ENCODE peak calls at places on chromosomes 3 and 15, in ten cellular contexts. One of them, this sample, is unnamed.

GRCh38 chr3:106114848-106115247 is 246.0 kb upstream of the CBLB start:
- DNase-seq in BJ: no peak
- DNase-seq in heart left ventricle: no peak
- DNase-seq in PC-3: peak
- DNase-seq in NT2/D1: no peak
- DNase-seq in dorsolateral prefrontal cortex: no peak
- DNase-seq in foreskin fibroblast: no peak
- DNase-seq in astrocyte of the spinal cord: peak
- DNase-seq in esophagus squamous epithelium: no peak
- DNase-seq in tibial nerve: no peak
- DNase-seq in this sample: no peak

GRCh38 chr3:43894176-43895049 is 203.7 kb downstream of the ABHD5 start:
- DNase-seq in BJ: no peak
- DNase-seq in heart left ventricle: peak
- DNase-seq in PC-3: no peak
- DNase-seq in NT2/D1: no peak
- DNase-seq in dorsolateral prefrontal cortex: peak
- DNase-seq in foreskin fibroblast: peak
- DNase-seq in astrocyte of the spinal cord: peak
- DNase-seq in esophagus squamous epithelium: no peak
- DNase-seq in tibial nerve: peak
- DNase-seq in this sample: peak

GRCh38 chr3:129016366-129016724 is 15.2 kb downstream of the EFCC1 start:
- DNase-seq in BJ: no peak
- DNase-seq in heart left ventricle: peak
- DNase-seq in PC-3: peak
- DNase-seq in NT2/D1: no peak
- DNase-seq in dorsolateral prefrontal cortex: no peak
- DNase-seq in foreskin fibroblast: no peak
- DNase-seq in astrocyte of the spinal cord: no peak
- DNase-seq in esophagus squamous epithelium: no peak
- DNase-seq in tibial nerve: no peak
- DNase-seq in this sample: no peak

GRCh38 chr3:177357352-177358084 is 160.2 kb upstream of the TBL1XR1 start:
- DNase-seq in BJ: peak
- DNase-seq in heart left ventricle: peak
- DNase-seq in PC-3: peak
- DNase-seq in NT2/D1: no peak
- DNase-seq in dorsolateral prefrontal cortex: peak
- DNase-seq in foreskin fibroblast: peak
- DNase-seq in astrocyte of the spinal cord: peak
- DNase-seq in esophagus squamous epithelium: no peak
- DNase-seq in tibial nerve: no peak
- DNase-seq in this sample: no peak

GRCh38 chr15:29986946-29987345 is 95.8 kb upstream of the GOLGA8J start:
- DNase-seq in BJ: no peak
- DNase-seq in heart left ventricle: no peak
- DNase-seq in PC-3: no peak
- DNase-seq in NT2/D1: no peak
- DNase-seq in dorsolateral prefrontal cortex: no peak
- DNase-seq in foreskin fibroblast: peak
- DNase-seq in astrocyte of the spinal cord: no peak
- DNase-seq in esophagus squamous epithelium: no peak
- DNase-seq in tibial nerve: no peak
- DNase-seq in this sample: no peak

GRCh38 chr3:157384526-157384925 is 52.1 kb upstream of the PTX3 start:
- DNase-seq in BJ: no peak
- DNase-seq in heart left ventricle: no peak
- DNase-seq in PC-3: no peak
- DNase-seq in NT2/D1: no peak
- DNase-seq in dorsolateral prefrontal cortex: no peak
- DNase-seq in foreskin fibroblast: no peak
- DNase-seq in astrocyte of the spinal cord: no peak
- DNase-seq in esophagus squamous epithelium: no peak
- DNase-seq in tibial nerve: no peak
- DNase-seq in this sample: no peak

GRCh38 chr3:189841474-189842205 is 210.5 kb downstream of the TP63 start:
- DNase-seq in BJ: no peak
- DNase-seq in heart left ventricle: no peak
- DNase-seq in PC-3: peak
- DNase-seq in NT2/D1: no peak
- DNase-seq in dorsolateral prefrontal cortex: no peak
- DNase-seq in foreskin fibroblast: peak
- DNase-seq in astrocyte of the spinal cord: peak
- DNase-seq in esophagus squamous epithelium: no peak
- DNase-seq in tibial nerve: no peak
- DNase-seq in this sample: peak

GRCh38 chr15:39232512-39232911 is 348.4 kb upstream of the THBS1 start:
- DNase-seq in BJ: peak
- DNase-seq in heart left ventricle: no peak
- DNase-seq in PC-3: peak
- DNase-seq in NT2/D1: no peak
- DNase-seq in dorsolateral prefrontal cortex: no peak
- DNase-seq in foreskin fibroblast: peak
- DNase-seq in astrocyte of the spinal cord: peak
- DNase-seq in esophagus squamous epithelium: no peak
- DNase-seq in tibial nerve: no peak
- DNase-seq in this sample: peak

GRCh38 chr3:44571024-44571423 is 13.7 kb upstream of the ZNF660 start:
- DNase-seq in BJ: no peak
- DNase-seq in heart left ventricle: no peak
- DNase-seq in PC-3: no peak
- DNase-seq in NT2/D1: no peak
- DNase-seq in dorsolateral prefrontal cortex: no peak
- DNase-seq in foreskin fibroblast: no peak
- DNase-seq in astrocyte of the spinal cord: no peak
- DNase-seq in esophagus squamous epithelium: no peak
- DNase-seq in tibial nerve: no peak
- DNase-seq in this sample: no peak

GRCh38 chr3:130473416-130473815 is 43.6 kb upstream of the COL6A6 start:
- DNase-seq in BJ: no peak
- DNase-seq in heart left ventricle: no peak
- DNase-seq in PC-3: peak
- DNase-seq in NT2/D1: no peak
- DNase-seq in dorsolateral prefrontal cortex: no peak
- DNase-seq in foreskin fibroblast: peak
- DNase-seq in astrocyte of the spinal cord: no peak
- DNase-seq in esophagus squamous epithelium: no peak
- DNase-seq in tibial nerve: no peak
- DNase-seq in this sample: no peak

GRCh38 chr3:53581671-53582070 is 87.3 kb downstream of the CACNA1D start:
- DNase-seq in BJ: no peak
- DNase-seq in heart left ventricle: no peak
- DNase-seq in PC-3: no peak
- DNase-seq in NT2/D1: no peak
- DNase-seq in dorsolateral prefrontal cortex: no peak
- DNase-seq in foreskin fibroblast: no peak
- DNase-seq in astrocyte of the spinal cord: peak
- DNase-seq in esophagus squamous epithelium: no peak
- DNase-seq in tibial nerve: no peak
- DNase-seq in this sample: no peak

GRCh38 chr15:62736756-62737155 is 305.8 kb upstream of the TPM1 start:
- DNase-seq in BJ: no peak
- DNase-seq in heart left ventricle: no peak
- DNase-seq in PC-3: no peak
- DNase-seq in NT2/D1: no peak
- DNase-seq in dorsolateral prefrontal cortex: no peak
- DNase-seq in foreskin fibroblast: no peak
- DNase-seq in astrocyte of the spinal cord: no peak
- DNase-seq in esophagus squamous epithelium: no peak
- DNase-seq in tibial nerve: no peak
- DNase-seq in this sample: no peak

GRCh38 chr3:69806735-69807438 is 67.6 kb downstream of the MITF start:
- DNase-seq in BJ: peak
- DNase-seq in heart left ventricle: no peak
- DNase-seq in PC-3: peak
- DNase-seq in NT2/D1: no peak
- DNase-seq in dorsolateral prefrontal cortex: no peak
- DNase-seq in foreskin fibroblast: peak
- DNase-seq in astrocyte of the spinal cord: peak
- DNase-seq in esophagus squamous epithelium: no peak
- DNase-seq in tibial nerve: no peak
- DNase-seq in this sample: no peak

GRCh38 chr3:49908378-49909199 is 4.9 kb upstream of the MST1R start:
- DNase-seq in BJ: no peak
- DNase-seq in heart left ventricle: no peak
- DNase-seq in PC-3: no peak
- DNase-seq in NT2/D1: no peak
- DNase-seq in dorsolateral prefrontal cortex: no peak
- DNase-seq in foreskin fibroblast: no peak
- DNase-seq in astrocyte of the spinal cord: no peak
- DNase-seq in esophagus squamous epithelium: no peak
- DNase-seq in tibial nerve: no peak
- DNase-seq in this sample: no peak

GRCh38 chr3:49902511-49903345 is 945 bp downstream of the MST1R start:
- DNase-seq in BJ: no peak
- DNase-seq in heart left ventricle: no peak
- DNase-seq in PC-3: no peak
- DNase-seq in NT2/D1: no peak
- DNase-seq in dorsolateral prefrontal cortex: no peak
- DNase-seq in foreskin fibroblast: no peak
- DNase-seq in astrocyte of the spinal cord: no peak
- DNase-seq in esophagus squamous epithelium: no peak
- DNase-seq in tibial nerve: no peak
- DNase-seq in this sample: no peak

GRCh38 chr3:49903451-49904424 is at the start of gene MST1R:
- DNase-seq in BJ: no peak
- DNase-seq in heart left ventricle: peak
- DNase-seq in PC-3: peak
- DNase-seq in NT2/D1: peak
- DNase-seq in dorsolateral prefrontal cortex: no peak
- DNase-seq in foreskin fibroblast: peak
- DNase-seq in astrocyte of the spinal cord: no peak
- DNase-seq in esophagus squamous epithelium: peak
- DNase-seq in tibial nerve: peak
- DNase-seq in this sample: no peak

GRCh38 chr3:49910409-49911123 is 6.9 kb upstream of the MST1R start:
- DNase-seq in BJ: no peak
- DNase-seq in heart left ventricle: no peak
- DNase-seq in PC-3: no peak
- DNase-seq in NT2/D1: peak
- DNase-seq in dorsolateral prefrontal cortex: peak
- DNase-seq in foreskin fibroblast: no peak
- DNase-seq in astrocyte of the spinal cord: no peak
- DNase-seq in esophagus squamous epithelium: no peak
- DNase-seq in tibial nerve: no peak
- DNase-seq in this sample: no peak

GRCh38 chr3:49906004-49906860 is 2.6 kb upstream of the MST1R start:
- DNase-seq in BJ: no peak
- DNase-seq in heart left ventricle: no peak
- DNase-seq in PC-3: peak
- DNase-seq in NT2/D1: no peak
- DNase-seq in dorsolateral prefrontal cortex: peak
- DNase-seq in foreskin fibroblast: peak
- DNase-seq in astrocyte of the spinal cord: peak
- DNase-seq in esophagus squamous epithelium: no peak
- DNase-seq in tibial nerve: peak
- DNase-seq in this sample: no peak
- H3K4me3 ChIP-seq in BJ: peak
- H3K4me3 ChIP-seq in heart left ventricle: peak
- H3K4me3 ChIP-seq in PC-3: peak
- H3K4me3 ChIP-seq in NT2/D1: no peak
- H3K4me3 ChIP-seq in dorsolateral prefrontal cortex: no peak
- H3K4me3 ChIP-seq in foreskin fibroblast: peak
- H3K4me3 ChIP-seq in astrocyte of the spinal cord: peak
- H3K4me3 ChIP-seq in esophagus squamous epithelium: peak
- H3K4me3 ChIP-seq in tibial nerve: no peak
- H3K4me3 ChIP-seq in this sample: peak

GRCh38 chr3:147410126-147410517 is 957 bp downstream of the ZIC1 start:
- DNase-seq in BJ: no peak
- DNase-seq in heart left ventricle: no peak
- DNase-seq in PC-3: no peak
- DNase-seq in NT2/D1: no peak
- DNase-seq in dorsolateral prefrontal cortex: no peak
- DNase-seq in foreskin fibroblast: no peak
- DNase-seq in astrocyte of the spinal cord: peak
- DNase-seq in esophagus squamous epithelium: no peak
- DNase-seq in tibial nerve: no peak
- DNase-seq in this sample: no peak

GRCh38 chr3:147411777-147412176 is 2.6 kb downstream of the ZIC1 start:
- DNase-seq in BJ: no peak
- DNase-seq in heart left ventricle: no peak
- DNase-seq in PC-3: no peak
- DNase-seq in NT2/D1: no peak
- DNase-seq in dorsolateral prefrontal cortex: no peak
- DNase-seq in foreskin fibroblast: no peak
- DNase-seq in astrocyte of the spinal cord: peak
- DNase-seq in esophagus squamous epithelium: no peak
- DNase-seq in tibial nerve: no peak
- DNase-seq in this sample: no peak

GRCh38 chr3:147409143-147410121 is at the start of gene ZIC1:
- DNase-seq in BJ: peak
- DNase-seq in heart left ventricle: no peak
- DNase-seq in PC-3: no peak
- DNase-seq in NT2/D1: no peak
- DNase-seq in dorsolateral prefrontal cortex: peak
- DNase-seq in foreskin fibroblast: peak
- DNase-seq in astrocyte of the spinal cord: peak
- DNase-seq in esophagus squamous epithelium: no peak
- DNase-seq in tibial nerve: no peak
- DNase-seq in this sample: no peak

GRCh38 chr3:147411235-147411607 is 2.1 kb downstream of the ZIC1 start:
- DNase-seq in BJ: no peak
- DNase-seq in heart left ventricle: no peak
- DNase-seq in PC-3: no peak
- DNase-seq in NT2/D1: no peak
- DNase-seq in dorsolateral prefrontal cortex: no peak
- DNase-seq in foreskin fibroblast: peak
- DNase-seq in astrocyte of the spinal cord: peak
- DNase-seq in esophagus squamous epithelium: no peak
- DNase-seq in tibial nerve: no peak
- DNase-seq in this sample: no peak

GRCh38 chr3:147410518-147411234 is 1.5 kb downstream of the ZIC1 start:
- DNase-seq in BJ: peak
- DNase-seq in heart left ventricle: no peak
- DNase-seq in PC-3: no peak
- DNase-seq in NT2/D1: no peak
- DNase-seq in dorsolateral prefrontal cortex: no peak
- DNase-seq in foreskin fibroblast: peak
- DNase-seq in astrocyte of the spinal cord: peak
- DNase-seq in esophagus squamous epithelium: no peak
- DNase-seq in tibial nerve: no peak
- DNase-seq in this sample: peak
- H3K4me3 ChIP-seq in BJ: peak
- H3K4me3 ChIP-seq in heart left ventricle: peak
- H3K4me3 ChIP-seq in PC-3: no peak
- H3K4me3 ChIP-seq in NT2/D1: peak
- H3K4me3 ChIP-seq in dorsolateral prefrontal cortex: peak
- H3K4me3 ChIP-seq in foreskin fibroblast: peak
- H3K4me3 ChIP-seq in astrocyte of the spinal cord: peak
- H3K4me3 ChIP-seq in esophagus squamous epithelium: peak
- H3K4me3 ChIP-seq in tibial nerve: peak
- H3K4me3 ChIP-seq in this sample: peak

GRCh38 chr3:187977659-187978058 is 176.3 kb upstream of the LPP start:
- DNase-seq in BJ: no peak
- DNase-seq in heart left ventricle: no peak
- DNase-seq in PC-3: no peak
- DNase-seq in NT2/D1: no peak
- DNase-seq in dorsolateral prefrontal cortex: no peak
- DNase-seq in foreskin fibroblast: no peak
- DNase-seq in astrocyte of the spinal cord: no peak
- DNase-seq in esophagus squamous epithelium: no peak
- DNase-seq in tibial nerve: no peak
- DNase-seq in this sample: no peak
- H3K4me3 ChIP-seq in BJ: no peak
- H3K4me3 ChIP-seq in heart left ventricle: no peak
- H3K4me3 ChIP-seq in PC-3: no peak
- H3K4me3 ChIP-seq in NT2/D1: no peak
- H3K4me3 ChIP-seq in dorsolateral prefrontal cortex: no peak
- H3K4me3 ChIP-seq in foreskin fibroblast: no peak
- H3K4me3 ChIP-seq in astrocyte of the spinal cord: no peak
- H3K4me3 ChIP-seq in esophagus squamous epithelium: no peak
- H3K4me3 ChIP-seq in tibial nerve: no peak
- H3K4me3 ChIP-seq in this sample: no peak

GRCh38 chr3:45943207-45943846 is at the start of gene CXCR6:
- DNase-seq in BJ: no peak
- DNase-seq in heart left ventricle: no peak
- DNase-seq in PC-3: peak
- DNase-seq in NT2/D1: no peak
- DNase-seq in dorsolateral prefrontal cortex: no peak
- DNase-seq in foreskin fibroblast: no peak
- DNase-seq in astrocyte of the spinal cord: no peak
- DNase-seq in esophagus squamous epithelium: no peak
- DNase-seq in tibial nerve: no peak
- DNase-seq in this sample: no peak
- H3K4me3 ChIP-seq in BJ: no peak
- H3K4me3 ChIP-seq in heart left ventricle: no peak
- H3K4me3 ChIP-seq in PC-3: no peak
- H3K4me3 ChIP-seq in NT2/D1: no peak
- H3K4me3 ChIP-seq in dorsolateral prefrontal cortex: no peak
- H3K4me3 ChIP-seq in foreskin fibroblast: no peak
- H3K4me3 ChIP-seq in astrocyte of the spinal cord: no peak
- H3K4me3 ChIP-seq in esophagus squamous epithelium: peak
- H3K4me3 ChIP-seq in tibial nerve: no peak
- H3K4me3 ChIP-seq in this sample: no peak